ENCODE peak calls at places on chromosomes 4 and X, in eight cellular contexts. One of them, this sample, is unnamed.

GRCh38 chrX:44267116-44267515 is 76.4 kb downstream of the EFHC2 start:
- DNase-seq in A172: no peak
- DNase-seq in fibroblast of lung: peak; percentile 22
- DNase-seq in GM13976: no peak
- DNase-seq in NCI-H1417 treated with DMSO at 0.1 percent for 48 hours: no peak
- DNase-seq in central memory CD8-positive, alpha-beta T cell: no peak
- DNase-seq in cardiac fibroblast: no peak
- DNase-seq in WTC11: no peak
- DNase-seq in this sample: no peak

GRCh38 chrX:65697173-65697572 is 29.7 kb downstream of the MSN start:
- DNase-seq in NCI-H1417 treated with DMSO at 0.1 percent for 48 hours: no peak
- DNase-seq in central memory CD8-positive, alpha-beta T cell: no peak
- DNase-seq in A172: no peak
- DNase-seq in WTC11: no peak
- DNase-seq in fibroblast of lung: peak; percentile 85
- DNase-seq in GM13976: no peak
- DNase-seq in cardiac fibroblast: peak; percentile 72
- DNase-seq in this sample: no peak

GRCh38 chrX:96704661-96705060 is 20.0 kb downstream of the DIAPH2 start:
- DNase-seq in WTC11: no peak
- DNase-seq in fibroblast of lung: peak; percentile 13
- DNase-seq in GM13976: no peak
- DNase-seq in A172: no peak
- DNase-seq in cardiac fibroblast: peak; percentile 62
- DNase-seq in central memory CD8-positive, alpha-beta T cell: no peak
- DNase-seq in NCI-H1417 treated with DMSO at 0.1 percent for 48 hours: no peak
- DNase-seq in this sample: no peak

GRCh38 chr4:78379991-78380739 is 171.4 kb upstream of the ANXA3 start:
- DNase-seq in NCI-H1417 treated with DMSO at 0.1 percent for 48 hours: no peak
- DNase-seq in central memory CD8-positive, alpha-beta T cell: no peak
- DNase-seq in A172: no peak
- DNase-seq in GM13976: no peak
- DNase-seq in fibroblast of lung: peak; percentile 64
- DNase-seq in cardiac fibroblast: no peak
- DNase-seq in WTC11: no peak
- DNase-seq in this sample: no peak

GRCh38 chr4:159248383-159249178 is 145.7 kb downstream of the RAPGEF2 start:
- DNase-seq in A172: peak; percentile 36
- DNase-seq in GM13976: peak; percentile 18
- DNase-seq in NCI-H1417 treated with DMSO at 0.1 percent for 48 hours: no peak
- DNase-seq in fibroblast of lung: peak; percentile 69
- DNase-seq in central memory CD8-positive, alpha-beta T cell: no peak
- DNase-seq in cardiac fibroblast: peak; percentile 94
- DNase-seq in WTC11: no peak
- DNase-seq in this sample: no peak

GRCh38 chrX:99271641-99272040 is 1138.4 kb downstream of the PCDH19 start:
- DNase-seq in central memory CD8-positive, alpha-beta T cell: no peak
- DNase-seq in fibroblast of lung: no peak
- DNase-seq in A172: no peak
- DNase-seq in NCI-H1417 treated with DMSO at 0.1 percent for 48 hours: no peak
- DNase-seq in GM13976: no peak
- DNase-seq in cardiac fibroblast: no peak
- DNase-seq in WTC11: peak; percentile 16
- DNase-seq in this sample: no peak

GRCh38 chrX:153970398-153971123 is 1.1 kb downstream of the HCFC1 start:
- DNase-seq in GM13976: peak; percentile 64
- DNase-seq in WTC11: no peak
- DNase-seq in fibroblast of lung: peak; percentile 82
- DNase-seq in cardiac fibroblast: peak; percentile 70
- DNase-seq in NCI-H1417 treated with DMSO at 0.1 percent for 48 hours: no peak
- DNase-seq in central memory CD8-positive, alpha-beta T cell: no peak
- DNase-seq in A172: peak; percentile 82
- DNase-seq in this sample: peak; percentile 59

GRCh38 chrX:140177821-140178220 is 212.5 kb upstream of the CXorf66 start:
- DNase-seq in NCI-H1417 treated with DMSO at 0.1 percent for 48 hours: no peak
- DNase-seq in cardiac fibroblast: no peak
- DNase-seq in fibroblast of lung: peak; percentile 9
- DNase-seq in A172: no peak
- DNase-seq in WTC11: peak; percentile 16
- DNase-seq in central memory CD8-positive, alpha-beta T cell: no peak
- DNase-seq in GM13976: no peak
- DNase-seq in this sample: no peak

GRCh38 chr4:15400911-15401671 is 26.7 kb upstream of the C1QTNF7 start:
- DNase-seq in central memory CD8-positive, alpha-beta T cell: no peak
- DNase-seq in cardiac fibroblast: peak; percentile 92
- DNase-seq in A172: peak; percentile 64
- DNase-seq in WTC11: no peak
- DNase-seq in GM13976: no peak
- DNase-seq in fibroblast of lung: peak; percentile 81
- DNase-seq in NCI-H1417 treated with DMSO at 0.1 percent for 48 hours: no peak
- DNase-seq in this sample: no peak

GRCh38 chrX:108537005-108537404 is 97.4 kb downstream of the COL4A5 start:
- DNase-seq in WTC11: no peak
- DNase-seq in A172: peak; percentile 5
- DNase-seq in fibroblast of lung: peak; percentile 19
- DNase-seq in GM13976: peak; percentile 15
- DNase-seq in cardiac fibroblast: peak; percentile 62
- DNase-seq in NCI-H1417 treated with DMSO at 0.1 percent for 48 hours: peak; percentile 1
- DNase-seq in central memory CD8-positive, alpha-beta T cell: no peak
- DNase-seq in this sample: peak; percentile 68

GRCh38 chrX:85244411-85245210 is 820 bp downstream of the ZNF711 start:
- DNase-seq in WTC11: peak; percentile 19
- DNase-seq in A172: no peak
- DNase-seq in cardiac fibroblast: no peak
- DNase-seq in GM13976: peak; percentile 23
- DNase-seq in NCI-H1417 treated with DMSO at 0.1 percent for 48 hours: peak; percentile 37
- DNase-seq in fibroblast of lung: peak; percentile 41
- DNase-seq in central memory CD8-positive, alpha-beta T cell: no peak
- DNase-seq in this sample: peak; percentile 61